ENCODE peak calls at places on chromosomes 3 and 15, in nine cellular contexts. C is dorsolateral prefrontal cortex; D is Karpas-422; H is stimulated activated CD4-positive, alpha-beta T cell treated with anti-CD3 and anti-CD28 coated beads, TNF-alpha, amount 100 ng/mL, for 4 hours; F is substantia nigra; Z is neural crest cell; S is GM19239; L is left lung; J is left lobe of liver. T is an unnamed sample.

GRCh38 chr3:109713288-109713687 is 375.9 kb upstream of the DPPA4 start:
- DNase-seq in C (no peak), D (no peak), H (no peak), F (no peak), Z (no peak), S (no peak), L (no peak), J (no peak), T (no peak)

GRCh38 chr3:153400641-153401040 is 238.6 kb downstream of the RAP2B start:
- DNase-seq in C (no peak), D (no peak), H (no peak), F (no peak), Z (no peak), S (no peak), L (no peak), J (no peak), T (no peak)

GRCh38 chr15:63019539-63020109 is 22.9 kb upstream of the TPM1 start:
- DNase-seq in C (no peak), D (no peak), H (no peak), F (no peak), Z (no peak), S (no peak), L (no peak), J (no peak), T (peak)

GRCh38 chr3:43691120-43692002 is 623 bp downstream of the ABHD5 start:
- DNase-seq in C (peak), D (peak), H (no peak), F (peak), Z (peak), S (peak), L (peak), J (peak), T (no peak)

GRCh38 chr3:139906441-139906840 is 28.5 kb upstream of the CLSTN2 start:
- DNase-seq in C (no peak), D (no peak), H (no peak), F (no peak), Z (no peak), S (no peak), L (no peak), J (no peak), T (peak)

GRCh38 chr3:66302288-66302687 is 81.5 kb downstream of the SLC25A26 start:
- DNase-seq in C (no peak), D (no peak), H (no peak), F (no peak), Z (no peak), S (no peak), L (no peak), J (no peak), T (no peak)

GRCh38 chr3:49654955-49655556 is 19.1 kb upstream of the APEH start:
- DNase-seq in C (no peak), D (no peak), H (no peak), F (no peak), Z (no peak), S (no peak), L (peak), J (no peak), T (no peak)

GRCh38 chr3:85801955-85802354 is 843.2 kb downstream of the CADM2 start:
- DNase-seq in C (no peak), D (peak), H (no peak), F (no peak), Z (no peak), S (no peak), L (no peak), J (no peak), T (no peak)

GRCh38 chr15:75052972-75053747 is 29.8 kb downstream of the PPCDC start:
- DNase-seq in C (no peak), D (no peak), H (no peak), F (no peak), Z (no peak), S (no peak), L (no peak), J (no peak), T (no peak)

GRCh38 chr3:69212411-69213160 is 90.2 kb upstream of the LMOD3 start:
- DNase-seq in C (no peak), D (no peak), H (no peak), F (no peak), Z (no peak), S (no peak), L (no peak), J (no peak), T (peak)

GRCh38 chr15:36358094-36358961 is 221.1 kb upstream of the CDIN1 start:
- DNase-seq in C (no peak), D (no peak), H (no peak), F (no peak), Z (no peak), S (no peak), L (no peak), J (no peak), T (peak)

GRCh38 chr15:41926184-41927056 is 32.6 kb upstream of the SPTBN5 start:
- DNase-seq in C (no peak), D (no peak), H (no peak), F (no peak), Z (no peak), S (no peak), L (no peak), J (peak), T (no peak)

GRCh38 chr3:190575441-190576190 is 61.7 kb downstream of the IL1RAP start:
- DNase-seq in C (no peak), D (no peak), H (no peak), F (no peak), Z (no peak), S (no peak), L (no peak), J (no peak), T (no peak)

GRCh38 chr3:161221881-161222600 is 930 bp downstream of the NMD3 start:
- DNase-seq in C (no peak), D (peak), H (no peak), F (no peak), Z (no peak), S (no peak), L (no peak), J (no peak), T (peak)

GRCh38 chr3:47319952-47320351 is 37.2 kb downstream of the KLHL18 start:
- DNase-seq in C (no peak), D (no peak), H (no peak), F (no peak), Z (no peak), S (no peak), L (no peak), J (no peak), T (no peak)

GRCh38 chr15:72902245-72902928 is 118.8 kb upstream of the ADPGK start:
- DNase-seq in C (no peak), D (no peak), H (no peak), F (peak), Z (no peak), S (no peak), L (no peak), J (no peak), T (peak)

GRCh38 chr3:128567705-128568356 is 74.8 kb upstream of the GATA2 start:
- DNase-seq in C (no peak), D (peak), H (no peak), F (no peak), Z (no peak), S (no peak), L (no peak), J (no peak), T (no peak)

GRCh38 chr3:75260-75659 is 121.3 kb upstream of the CHL1 start:
- DNase-seq in C (no peak), D (no peak), H (no peak), F (no peak), Z (no peak), S (no peak), L (no peak), J (no peak), T (no peak)

GRCh38 chr15:64503197-64503596 is 42.8 kb downstream of the ZNF609 start:
- DNase-seq in C (no peak), D (no peak), H (no peak), F (no peak), Z (no peak), S (no peak), L (no peak), J (no peak), T (peak)

GRCh38 chr3:174408310-174408709 is 450.8 kb upstream of the NAALADL2 start:
- DNase-seq in C (no peak), D (no peak), H (no peak), F (no peak), Z (no peak), S (no peak), L (no peak), J (no peak), T (peak)